ENCODE peak calls at places on chromosomes 4 and X, in seven cellular contexts. One of them, this sample, is unnamed.

GRCh38 chrX:69429339-69430014 is 74.6 kb upstream of the NALF2 start:
- DNase-seq in upper lobe of left lung: no peak
- DNase-seq in pancreas: no peak
- DNase-seq in PC-3: no peak
- DNase-seq in HFFc6: no peak
- DNase-seq in breast epithelium: no peak
- DNase-seq in fibroblast of mammary gland: no peak
- DNase-seq in this sample: no peak

GRCh38 chr4:153619811-153620210 is 64.3 kb upstream of the TLR2 start:
- DNase-seq in fibroblast of mammary gland: no peak
- DNase-seq in PC-3: no peak
- DNase-seq in HFFc6: no peak
- DNase-seq in upper lobe of left lung: no peak
- DNase-seq in pancreas: no peak
- DNase-seq in breast epithelium: no peak
- DNase-seq in this sample: no peak

GRCh38 chr4:181143241-181143854 is 1099.9 kb upstream of the TENM3 start:
- DNase-seq in HFFc6: peak
- DNase-seq in upper lobe of left lung: peak
- DNase-seq in PC-3: peak
- DNase-seq in pancreas: peak
- DNase-seq in breast epithelium: peak
- DNase-seq in fibroblast of mammary gland: peak
- DNase-seq in this sample: peak

GRCh38 chr4:139884438-139884837 is 218.8 kb downstream of the MGST2 start:
- DNase-seq in fibroblast of mammary gland: no peak
- DNase-seq in HFFc6: no peak
- DNase-seq in upper lobe of left lung: no peak
- DNase-seq in pancreas: no peak
- DNase-seq in PC-3: no peak
- DNase-seq in breast epithelium: no peak
- DNase-seq in this sample: no peak

GRCh38 chr4:147134536-147135210 is 189.0 kb upstream of the TTC29 start:
- DNase-seq in pancreas: no peak
- DNase-seq in PC-3: no peak
- DNase-seq in upper lobe of left lung: no peak
- DNase-seq in fibroblast of mammary gland: no peak
- DNase-seq in HFFc6: no peak
- DNase-seq in breast epithelium: no peak
- DNase-seq in this sample: no peak

GRCh38 chrX:68627986-68628385 is 19.5 kb upstream of the STARD8 start:
- DNase-seq in upper lobe of left lung: no peak
- DNase-seq in PC-3: no peak
- DNase-seq in breast epithelium: no peak
- DNase-seq in fibroblast of mammary gland: no peak
- DNase-seq in pancreas: no peak
- DNase-seq in HFFc6: no peak
- DNase-seq in this sample: no peak

GRCh38 chr4:43855283-43855682 is 593.3 kb downstream of the KCTD8 start:
- DNase-seq in fibroblast of mammary gland: no peak
- DNase-seq in upper lobe of left lung: no peak
- DNase-seq in HFFc6: no peak
- DNase-seq in pancreas: no peak
- DNase-seq in breast epithelium: no peak
- DNase-seq in PC-3: no peak
- DNase-seq in this sample: no peak

GRCh38 chr4:8866421-8866820 is 5.2 kb downstream of the HMX1 start:
- DNase-seq in HFFc6: no peak
- DNase-seq in upper lobe of left lung: no peak
- DNase-seq in PC-3: no peak
- DNase-seq in pancreas: no peak
- DNase-seq in breast epithelium: no peak
- DNase-seq in fibroblast of mammary gland: no peak
- DNase-seq in this sample: no peak

GRCh38 chr4:16056681-16057400 is 27.0 kb downstream of the PROM1 start:
- DNase-seq in breast epithelium: no peak
- DNase-seq in HFFc6: no peak
- DNase-seq in pancreas: peak
- DNase-seq in fibroblast of mammary gland: no peak
- DNase-seq in upper lobe of left lung: no peak
- DNase-seq in PC-3: peak
- DNase-seq in this sample: no peak

GRCh38 chr4:138673053-138673452 is 342.5 kb upstream of the NOCT start:
- DNase-seq in fibroblast of mammary gland: no peak
- DNase-seq in HFFc6: no peak
- DNase-seq in pancreas: no peak
- DNase-seq in PC-3: no peak
- DNase-seq in upper lobe of left lung: peak
- DNase-seq in breast epithelium: no peak
- DNase-seq in this sample: no peak

GRCh38 chr4:188262464-188262863 is 123.2 kb downstream of the TRIML1 start:
- DNase-seq in PC-3: no peak
- DNase-seq in fibroblast of mammary gland: peak
- DNase-seq in pancreas: no peak
- DNase-seq in breast epithelium: no peak
- DNase-seq in HFFc6: no peak
- DNase-seq in upper lobe of left lung: no peak
- DNase-seq in this sample: no peak

GRCh38 chr4:1802151-1802715 is 9.1 kb downstream of the FGFR3 start:
- DNase-seq in pancreas: no peak
- DNase-seq in upper lobe of left lung: no peak
- DNase-seq in HFFc6: no peak
- DNase-seq in fibroblast of mammary gland: peak
- DNase-seq in breast epithelium: no peak
- DNase-seq in PC-3: no peak
- DNase-seq in this sample: no peak

GRCh38 chr4:34193451-34194154 is 2050.7 kb downstream of the ARAP2 start:
- DNase-seq in upper lobe of left lung: no peak
- DNase-seq in fibroblast of mammary gland: peak
- DNase-seq in pancreas: no peak
- DNase-seq in HFFc6: peak
- DNase-seq in breast epithelium: no peak
- DNase-seq in PC-3: peak
- DNase-seq in this sample: no peak

GRCh38 chr4:181006509-181007290 is 1236.5 kb upstream of the TENM3 start:
- DNase-seq in PC-3: no peak
- DNase-seq in breast epithelium: no peak
- DNase-seq in pancreas: no peak
- DNase-seq in upper lobe of left lung: no peak
- DNase-seq in HFFc6: no peak
- DNase-seq in fibroblast of mammary gland: peak
- DNase-seq in this sample: no peak

GRCh38 chr4:28357985-28358384 is 1497.3 kb downstream of the STIM2 start:
- DNase-seq in breast epithelium: no peak
- DNase-seq in pancreas: no peak
- DNase-seq in PC-3: peak
- DNase-seq in upper lobe of left lung: no peak
- DNase-seq in fibroblast of mammary gland: peak
- DNase-seq in HFFc6: peak
- DNase-seq in this sample: no peak

GRCh38 chr4:120723105-120723504 is 199.4 kb downstream of the PRDM5 start:
- DNase-seq in fibroblast of mammary gland: no peak
- DNase-seq in breast epithelium: no peak
- DNase-seq in upper lobe of left lung: no peak
- DNase-seq in pancreas: no peak
- DNase-seq in HFFc6: no peak
- DNase-seq in PC-3: no peak
- DNase-seq in this sample: no peak

GRCh38 chr4:73984736-73985527 is 3.1 kb downstream of the PPBP start:
- DNase-seq in pancreas: no peak
- DNase-seq in fibroblast of mammary gland: peak
- DNase-seq in upper lobe of left lung: no peak
- DNase-seq in breast epithelium: no peak
- DNase-seq in PC-3: peak
- DNase-seq in HFFc6: peak
- DNase-seq in this sample: no peak

GRCh38 chr4:53060278-53060677 is 198.2 kb downstream of the RASL11B start:
- DNase-seq in HFFc6: no peak
- DNase-seq in fibroblast of mammary gland: no peak
- DNase-seq in upper lobe of left lung: no peak
- DNase-seq in breast epithelium: no peak
- DNase-seq in PC-3: no peak
- DNase-seq in pancreas: no peak
- DNase-seq in this sample: no peak

GRCh38 chr4:139568206-139568969 is 12.4 kb upstream of the SETD7 start:
- DNase-seq in breast epithelium: no peak
- DNase-seq in fibroblast of mammary gland: no peak
- DNase-seq in HFFc6: no peak
- DNase-seq in PC-3: no peak
- DNase-seq in pancreas: no peak
- DNase-seq in upper lobe of left lung: no peak
- DNase-seq in this sample: no peak

DNA sequence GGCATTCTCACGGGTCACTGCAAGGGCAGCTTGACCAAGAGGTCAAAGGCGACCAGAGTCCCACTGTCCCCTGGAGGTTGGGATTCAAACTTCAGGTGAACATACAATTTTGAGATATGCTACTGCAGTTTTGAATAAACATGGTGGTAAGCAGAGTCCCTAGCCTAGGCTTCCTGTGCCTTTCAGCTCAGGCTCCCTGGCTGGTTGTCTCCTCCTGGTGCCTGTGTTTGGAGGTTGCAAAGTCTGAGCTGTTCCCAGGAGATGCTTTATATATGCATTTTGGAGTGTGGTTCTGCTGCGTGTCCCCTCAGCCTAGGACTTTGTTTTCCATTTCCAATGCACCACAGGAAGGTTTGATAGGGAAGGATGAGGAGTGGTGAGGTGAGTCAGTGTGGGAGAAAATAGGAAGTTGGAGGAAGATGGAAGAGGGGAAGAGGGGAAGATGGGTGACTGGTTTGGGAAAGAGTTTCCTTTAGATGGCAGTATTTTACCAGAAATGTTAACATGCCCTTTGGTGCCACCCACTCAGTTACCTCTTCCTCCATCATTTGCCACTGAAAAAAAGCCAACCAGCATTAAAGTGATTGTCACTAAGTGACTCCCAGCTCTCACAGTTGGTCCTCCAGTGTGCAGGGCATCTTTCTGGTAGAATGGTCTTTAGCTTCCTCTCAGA is 211.7 kb upstream of the AGTR2 start:
- DNase-seq in pancreas: no peak
- DNase-seq in fibroblast of mammary gland: no peak
- DNase-seq in HFFc6: no peak
- DNase-seq in PC-3: peak
- DNase-seq in upper lobe of left lung: no peak
- DNase-seq in breast epithelium: no peak
- DNase-seq in this sample: no peak
- TF ChIP-seq CTCF in pancreas: no peak
- TF ChIP-seq CTCF in fibroblast of mammary gland: peak
- TF ChIP-seq CTCF in HFFc6: no peak
- TF ChIP-seq CTCF in PC-3: peak
- TF ChIP-seq CTCF in upper lobe of left lung: no peak
- TF ChIP-seq CTCF in breast epithelium: no peak
- TF ChIP-seq CTCF in this sample: no peak

DNA sequence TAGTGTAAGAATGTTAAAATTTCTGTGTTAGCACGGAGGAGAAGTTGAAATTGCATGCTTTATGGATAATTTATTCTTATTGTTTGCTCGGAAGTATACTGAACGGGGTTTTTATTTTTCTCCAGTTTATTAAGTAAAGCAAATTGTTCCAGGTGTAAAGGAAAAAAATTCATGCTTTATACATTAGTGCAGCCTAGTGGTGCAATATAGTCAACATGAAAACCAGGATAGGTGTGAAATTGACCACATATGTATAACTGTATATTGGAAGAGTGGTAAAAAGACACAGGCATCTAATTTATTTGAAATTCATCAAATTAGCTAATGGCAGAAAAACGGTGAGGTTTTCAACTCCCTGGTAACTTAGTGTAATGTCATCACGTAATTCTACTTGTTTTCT is 959 bp downstream of the BRS3 start:
- DNase-seq in fibroblast of mammary gland: no peak
- DNase-seq in breast epithelium: no peak
- DNase-seq in PC-3: peak
- DNase-seq in upper lobe of left lung: no peak
- DNase-seq in pancreas: no peak
- DNase-seq in HFFc6: no peak
- DNase-seq in this sample: no peak
- TF ChIP-seq CTCF in fibroblast of mammary gland: no peak
- TF ChIP-seq CTCF in breast epithelium: no peak
- TF ChIP-seq CTCF in PC-3: peak
- TF ChIP-seq CTCF in upper lobe of left lung: no peak
- TF ChIP-seq CTCF in pancreas: no peak
- TF ChIP-seq CTCF in HFFc6: no peak
- TF ChIP-seq CTCF in this sample: no peak

GRCh38 chr4:145552181-145552822 is 66.9 kb upstream of the MMAA start:
- DNase-seq in pancreas: no peak
- DNase-seq in upper lobe of left lung: no peak
- DNase-seq in PC-3: no peak
- DNase-seq in breast epithelium: no peak
- DNase-seq in fibroblast of mammary gland: no peak
- DNase-seq in HFFc6: no peak
- DNase-seq in this sample: no peak

GRCh38 chr4:145553375-145553774 is 65.8 kb upstream of the MMAA start:
- DNase-seq in upper lobe of left lung: no peak
- DNase-seq in PC-3: no peak
- DNase-seq in breast epithelium: no peak
- DNase-seq in HFFc6: no peak
- DNase-seq in fibroblast of mammary gland: no peak
- DNase-seq in pancreas: no peak
- DNase-seq in this sample: no peak

GRCh38 chr4:145554691-145555090 is 64.5 kb upstream of the MMAA start:
- DNase-seq in PC-3: peak
- DNase-seq in breast epithelium: no peak
- DNase-seq in HFFc6: no peak
- DNase-seq in fibroblast of mammary gland: no peak
- DNase-seq in upper lobe of left lung: no peak
- DNase-seq in pancreas: no peak
- DNase-seq in this sample: no peak

GRCh38 chr4:145557720-145558119 is 61.5 kb upstream of the MMAA start:
- DNase-seq in fibroblast of mammary gland: peak
- DNase-seq in upper lobe of left lung: peak
- DNase-seq in breast epithelium: no peak
- DNase-seq in HFFc6: peak
- DNase-seq in PC-3: peak
- DNase-seq in pancreas: peak
- DNase-seq in this sample: peak
- TF ChIP-seq CTCF in fibroblast of mammary gland: peak
- TF ChIP-seq CTCF in upper lobe of left lung: peak
- TF ChIP-seq CTCF in breast epithelium: peak
- TF ChIP-seq CTCF in HFFc6: peak
- TF ChIP-seq CTCF in PC-3: peak
- TF ChIP-seq CTCF in pancreas: peak
- TF ChIP-seq CTCF in this sample: peak

GRCh38 chr4:133084421-133084820 is 64.7 kb upstream of the PCDH10 start:
- DNase-seq in fibroblast of mammary gland: no peak
- DNase-seq in PC-3: peak
- DNase-seq in HFFc6: no peak
- DNase-seq in breast epithelium: no peak
- DNase-seq in upper lobe of left lung: no peak
- DNase-seq in pancreas: no peak
- DNase-seq in this sample: no peak

DNA sequence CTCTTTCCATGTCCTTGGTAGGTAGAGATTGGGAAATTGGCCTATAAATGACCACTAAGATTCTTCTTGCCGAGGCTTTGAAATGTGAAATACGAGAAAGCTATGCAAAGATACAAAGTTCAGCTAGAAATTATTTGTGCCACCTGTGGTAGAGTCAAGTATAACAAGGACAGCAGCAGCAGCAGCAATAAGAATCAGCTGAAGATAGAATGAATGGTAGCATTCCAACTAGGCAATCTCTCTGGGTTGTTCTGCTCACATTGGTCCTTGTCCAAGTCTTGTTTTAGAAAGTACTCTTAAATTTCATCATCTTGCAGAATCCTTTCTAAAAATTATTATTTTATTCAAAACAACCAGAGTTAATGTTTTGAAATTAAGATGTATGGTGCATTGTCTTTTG is 67.8 kb upstream of the PCDH10 start:
- DNase-seq in PC-3: no peak
- DNase-seq in breast epithelium: no peak
- DNase-seq in HFFc6: peak
- DNase-seq in upper lobe of left lung: no peak
- DNase-seq in fibroblast of mammary gland: no peak
- DNase-seq in pancreas: no peak
- DNase-seq in this sample: no peak
- TF ChIP-seq CTCF in PC-3: peak
- TF ChIP-seq CTCF in breast epithelium: no peak
- TF ChIP-seq CTCF in HFFc6: peak
- TF ChIP-seq CTCF in upper lobe of left lung: no peak
- TF ChIP-seq CTCF in fibroblast of mammary gland: no peak
- TF ChIP-seq CTCF in pancreas: no peak
- TF ChIP-seq CTCF in this sample: peak

This sample was measured in neural crest cell.